ENCODE peak calls at places on chromosomes 7 and 10, in eight cellular contexts. One of them, this sample, is unnamed.

GRCh38 chr10:132646443-132647097 is 109.0 kb downstream of the INPP5A start:
- DNase-seq in glutamatergic neuron: peak
- DNase-seq in heart left ventricle: peak
- DNase-seq in Daoy: no peak
- DNase-seq in fibroblast of the aortic adventitia: no peak
- DNase-seq in mesothelial cell of epicardium: no peak
- DNase-seq in stimulated activated CD4-positive, alpha-beta T cell treated with anti-CD3 and anti-CD28 coated beads, Interleukin-4, amount 100 ng/mL, for 4 hours: no peak
- DNase-seq in CD4-positive, alpha-beta T cell: no peak
- DNase-seq in this sample: no peak

GRCh38 chr10:87860156-87860795 is 3.1 kb downstream of the KLLN start:
- DNase-seq in Daoy: peak
- DNase-seq in stimulated activated CD4-positive, alpha-beta T cell treated with anti-CD3 and anti-CD28 coated beads, Interleukin-4, amount 100 ng/mL, for 4 hours: peak
- DNase-seq in glutamatergic neuron: no peak
- DNase-seq in mesothelial cell of epicardium: no peak
- DNase-seq in CD4-positive, alpha-beta T cell: peak
- DNase-seq in fibroblast of the aortic adventitia: peak
- DNase-seq in heart left ventricle: no peak
- DNase-seq in this sample: peak

GRCh38 chr7:94642838-94643653 is 12.9 kb downstream of the SGCE start:
- DNase-seq in glutamatergic neuron: no peak
- DNase-seq in heart left ventricle: no peak
- DNase-seq in CD4-positive, alpha-beta T cell: no peak
- DNase-seq in fibroblast of the aortic adventitia: no peak
- DNase-seq in Daoy: no peak
- DNase-seq in mesothelial cell of epicardium: no peak
- DNase-seq in stimulated activated CD4-positive, alpha-beta T cell treated with anti-CD3 and anti-CD28 coated beads, Interleukin-4, amount 100 ng/mL, for 4 hours: no peak
- DNase-seq in this sample: no peak

GRCh38 chr10:110717830-110718595 is 73.9 kb downstream of the RBM20 start:
- DNase-seq in mesothelial cell of epicardium: no peak
- DNase-seq in glutamatergic neuron: peak
- DNase-seq in Daoy: no peak
- DNase-seq in fibroblast of the aortic adventitia: no peak
- DNase-seq in heart left ventricle: peak
- DNase-seq in CD4-positive, alpha-beta T cell: no peak
- DNase-seq in stimulated activated CD4-positive, alpha-beta T cell treated with anti-CD3 and anti-CD28 coated beads, Interleukin-4, amount 100 ng/mL, for 4 hours: no peak
- DNase-seq in this sample: no peak

GRCh38 chr10:7205656-7206055 is 205.2 kb downstream of the SFMBT2 start:
- DNase-seq in stimulated activated CD4-positive, alpha-beta T cell treated with anti-CD3 and anti-CD28 coated beads, Interleukin-4, amount 100 ng/mL, for 4 hours: no peak
- DNase-seq in fibroblast of the aortic adventitia: no peak
- DNase-seq in Daoy: no peak
- DNase-seq in CD4-positive, alpha-beta T cell: no peak
- DNase-seq in glutamatergic neuron: no peak
- DNase-seq in heart left ventricle: peak
- DNase-seq in mesothelial cell of epicardium: no peak
- DNase-seq in this sample: no peak

GRCh38 chr7:2838873-2839578 is 5.1 kb downstream of the GNA12 start:
- DNase-seq in Daoy: no peak
- DNase-seq in heart left ventricle: no peak
- DNase-seq in stimulated activated CD4-positive, alpha-beta T cell treated with anti-CD3 and anti-CD28 coated beads, Interleukin-4, amount 100 ng/mL, for 4 hours: no peak
- DNase-seq in glutamatergic neuron: no peak
- DNase-seq in mesothelial cell of epicardium: no peak
- DNase-seq in fibroblast of the aortic adventitia: no peak
- DNase-seq in CD4-positive, alpha-beta T cell: no peak
- DNase-seq in this sample: no peak

GRCh38 chr7:37943905-37944736 is 23.7 kb downstream of the EPDR1 start:
- DNase-seq in mesothelial cell of epicardium: no peak
- DNase-seq in heart left ventricle: no peak
- DNase-seq in Daoy: peak
- DNase-seq in stimulated activated CD4-positive, alpha-beta T cell treated with anti-CD3 and anti-CD28 coated beads, Interleukin-4, amount 100 ng/mL, for 4 hours: no peak
- DNase-seq in fibroblast of the aortic adventitia: no peak
- DNase-seq in CD4-positive, alpha-beta T cell: no peak
- DNase-seq in glutamatergic neuron: peak
- DNase-seq in this sample: no peak

GRCh38 chr7:107355616-107356015 is 114.2 kb upstream of the GPR22 start:
- DNase-seq in glutamatergic neuron: no peak
- DNase-seq in heart left ventricle: no peak
- DNase-seq in mesothelial cell of epicardium: no peak
- DNase-seq in Daoy: no peak
- DNase-seq in fibroblast of the aortic adventitia: peak
- DNase-seq in stimulated activated CD4-positive, alpha-beta T cell treated with anti-CD3 and anti-CD28 coated beads, Interleukin-4, amount 100 ng/mL, for 4 hours: no peak
- DNase-seq in CD4-positive, alpha-beta T cell: no peak
- DNase-seq in this sample: no peak

GRCh38 chr7:18846765-18847215 is 270.6 kb downstream of the TWIST1 start:
- DNase-seq in glutamatergic neuron: no peak
- DNase-seq in mesothelial cell of epicardium: no peak
- DNase-seq in heart left ventricle: no peak
- DNase-seq in CD4-positive, alpha-beta T cell: no peak
- DNase-seq in stimulated activated CD4-positive, alpha-beta T cell treated with anti-CD3 and anti-CD28 coated beads, Interleukin-4, amount 100 ng/mL, for 4 hours: no peak
- DNase-seq in fibroblast of the aortic adventitia: peak
- DNase-seq in Daoy: no peak
- DNase-seq in this sample: no peak

GRCh38 chr10:105950410-105950809 is 1214.1 kb downstream of the SORCS1 start:
- DNase-seq in fibroblast of the aortic adventitia: peak
- DNase-seq in Daoy: no peak
- DNase-seq in mesothelial cell of epicardium: peak
- DNase-seq in stimulated activated CD4-positive, alpha-beta T cell treated with anti-CD3 and anti-CD28 coated beads, Interleukin-4, amount 100 ng/mL, for 4 hours: no peak
- DNase-seq in CD4-positive, alpha-beta T cell: peak
- DNase-seq in glutamatergic neuron: peak
- DNase-seq in heart left ventricle: peak
- DNase-seq in this sample: no peak

GRCh38 chr10:48607356-48608278 is 2.7 kb upstream of the ARHGAP22 start:
- DNase-seq in fibroblast of the aortic adventitia: no peak
- DNase-seq in glutamatergic neuron: no peak
- DNase-seq in CD4-positive, alpha-beta T cell: no peak
- DNase-seq in Daoy: no peak
- DNase-seq in mesothelial cell of epicardium: no peak
- DNase-seq in stimulated activated CD4-positive, alpha-beta T cell treated with anti-CD3 and anti-CD28 coated beads, Interleukin-4, amount 100 ng/mL, for 4 hours: no peak
- DNase-seq in heart left ventricle: no peak
- DNase-seq in this sample: no peak

GRCh38 chr10:130231211-130231850 is 95.1 kb downstream of the GLRX3 start:
- DNase-seq in glutamatergic neuron: no peak
- DNase-seq in mesothelial cell of epicardium: no peak
- DNase-seq in CD4-positive, alpha-beta T cell: no peak
- DNase-seq in heart left ventricle: no peak
- DNase-seq in Daoy: no peak
- DNase-seq in stimulated activated CD4-positive, alpha-beta T cell treated with anti-CD3 and anti-CD28 coated beads, Interleukin-4, amount 100 ng/mL, for 4 hours: no peak
- DNase-seq in fibroblast of the aortic adventitia: no peak
- DNase-seq in this sample: no peak

GRCh38 chr10:69757553-69758309 is 44.0 kb upstream of the COL13A1 start:
- DNase-seq in stimulated activated CD4-positive, alpha-beta T cell treated with anti-CD3 and anti-CD28 coated beads, Interleukin-4, amount 100 ng/mL, for 4 hours: no peak
- DNase-seq in CD4-positive, alpha-beta T cell: no peak
- DNase-seq in fibroblast of the aortic adventitia: peak
- DNase-seq in mesothelial cell of epicardium: peak
- DNase-seq in Daoy: peak
- DNase-seq in glutamatergic neuron: peak
- DNase-seq in heart left ventricle: peak
- DNase-seq in this sample: no peak

GRCh38 chr10:12504628-12505027 is 155.3 kb downstream of the CAMK1D start:
- DNase-seq in CD4-positive, alpha-beta T cell: no peak
- DNase-seq in glutamatergic neuron: no peak
- DNase-seq in fibroblast of the aortic adventitia: no peak
- DNase-seq in Daoy: no peak
- DNase-seq in heart left ventricle: no peak
- DNase-seq in mesothelial cell of epicardium: peak
- DNase-seq in stimulated activated CD4-positive, alpha-beta T cell treated with anti-CD3 and anti-CD28 coated beads, Interleukin-4, amount 100 ng/mL, for 4 hours: no peak
- DNase-seq in this sample: no peak

GRCh38 chr10:98488669-98489430 is 42.1 kb upstream of the HPS1 start:
- DNase-seq in Daoy: no peak
- DNase-seq in CD4-positive, alpha-beta T cell: no peak
- DNase-seq in fibroblast of the aortic adventitia: no peak
- DNase-seq in heart left ventricle: no peak
- DNase-seq in glutamatergic neuron: no peak
- DNase-seq in stimulated activated CD4-positive, alpha-beta T cell treated with anti-CD3 and anti-CD28 coated beads, Interleukin-4, amount 100 ng/mL, for 4 hours: no peak
- DNase-seq in mesothelial cell of epicardium: no peak
- DNase-seq in this sample: no peak

GRCh38 chr10:94194256-94194655 is 168.5 kb downstream of the NOC3L start:
- DNase-seq in heart left ventricle: no peak
- DNase-seq in fibroblast of the aortic adventitia: peak
- DNase-seq in mesothelial cell of epicardium: no peak
- DNase-seq in glutamatergic neuron: no peak
- DNase-seq in stimulated activated CD4-positive, alpha-beta T cell treated with anti-CD3 and anti-CD28 coated beads, Interleukin-4, amount 100 ng/mL, for 4 hours: no peak
- DNase-seq in Daoy: peak
- DNase-seq in CD4-positive, alpha-beta T cell: no peak
- DNase-seq in this sample: no peak

GRCh38 chr7:140512317-140513000 is 33.2 kb upstream of the MKRN1 start:
- DNase-seq in Daoy: peak
- DNase-seq in CD4-positive, alpha-beta T cell: no peak
- DNase-seq in mesothelial cell of epicardium: peak
- DNase-seq in heart left ventricle: no peak
- DNase-seq in fibroblast of the aortic adventitia: no peak
- DNase-seq in glutamatergic neuron: peak
- DNase-seq in stimulated activated CD4-positive, alpha-beta T cell treated with anti-CD3 and anti-CD28 coated beads, Interleukin-4, amount 100 ng/mL, for 4 hours: no peak
- DNase-seq in this sample: no peak

GRCh38 chr7:34373940-34374339 is 284.1 kb upstream of the NPSR1 start:
- DNase-seq in Daoy: no peak
- DNase-seq in fibroblast of the aortic adventitia: peak
- DNase-seq in CD4-positive, alpha-beta T cell: no peak
- DNase-seq in mesothelial cell of epicardium: no peak
- DNase-seq in glutamatergic neuron: no peak
- DNase-seq in heart left ventricle: no peak
- DNase-seq in stimulated activated CD4-positive, alpha-beta T cell treated with anti-CD3 and anti-CD28 coated beads, Interleukin-4, amount 100 ng/mL, for 4 hours: no peak
- DNase-seq in this sample: no peak

GRCh38 chr7:70354409-70355169 is 756.3 kb downstream of the AUTS2 start:
- DNase-seq in heart left ventricle: no peak
- DNase-seq in stimulated activated CD4-positive, alpha-beta T cell treated with anti-CD3 and anti-CD28 coated beads, Interleukin-4, amount 100 ng/mL, for 4 hours: no peak
- DNase-seq in fibroblast of the aortic adventitia: no peak
- DNase-seq in CD4-positive, alpha-beta T cell: no peak
- DNase-seq in mesothelial cell of epicardium: no peak
- DNase-seq in Daoy: peak
- DNase-seq in glutamatergic neuron: no peak
- DNase-seq in this sample: no peak

GRCh38 chr7:11252011-11252607 is 278.4 kb downstream of the PHF14 start:
- DNase-seq in heart left ventricle: no peak
- DNase-seq in stimulated activated CD4-positive, alpha-beta T cell treated with anti-CD3 and anti-CD28 coated beads, Interleukin-4, amount 100 ng/mL, for 4 hours: no peak
- DNase-seq in glutamatergic neuron: no peak
- DNase-seq in mesothelial cell of epicardium: no peak
- DNase-seq in fibroblast of the aortic adventitia: no peak
- DNase-seq in Daoy: no peak
- DNase-seq in CD4-positive, alpha-beta T cell: no peak
- DNase-seq in this sample: no peak

GRCh38 chr10:102814456-102814871 is 22.7 kb downstream of the CYP17A1 start:
- DNase-seq in fibroblast of the aortic adventitia: peak
- DNase-seq in glutamatergic neuron: peak
- DNase-seq in stimulated activated CD4-positive, alpha-beta T cell treated with anti-CD3 and anti-CD28 coated beads, Interleukin-4, amount 100 ng/mL, for 4 hours: no peak
- DNase-seq in Daoy: peak
- DNase-seq in CD4-positive, alpha-beta T cell: no peak
- DNase-seq in heart left ventricle: peak
- DNase-seq in mesothelial cell of epicardium: no peak
- DNase-seq in this sample: no peak

GRCh38 chr10:775245-776075 is 86.0 kb upstream of the DIP2C start:
- DNase-seq in stimulated activated CD4-positive, alpha-beta T cell treated with anti-CD3 and anti-CD28 coated beads, Interleukin-4, amount 100 ng/mL, for 4 hours: no peak
- DNase-seq in mesothelial cell of epicardium: no peak
- DNase-seq in fibroblast of the aortic adventitia: no peak
- DNase-seq in glutamatergic neuron: no peak
- DNase-seq in heart left ventricle: no peak
- DNase-seq in Daoy: peak
- DNase-seq in CD4-positive, alpha-beta T cell: no peak
- DNase-seq in this sample: no peak

GRCh38 chr10:74543276-74543675 is 283.1 kb upstream of the KAT6B start:
- DNase-seq in Daoy: no peak
- DNase-seq in heart left ventricle: no peak
- DNase-seq in stimulated activated CD4-positive, alpha-beta T cell treated with anti-CD3 and anti-CD28 coated beads, Interleukin-4, amount 100 ng/mL, for 4 hours: no peak
- DNase-seq in mesothelial cell of epicardium: no peak
- DNase-seq in CD4-positive, alpha-beta T cell: no peak
- DNase-seq in fibroblast of the aortic adventitia: peak
- DNase-seq in glutamatergic neuron: no peak
- DNase-seq in this sample: no peak

GRCh38 chr10:62457598-62457997 is 83.4 kb downstream of the ZNF365 start:
- DNase-seq in fibroblast of the aortic adventitia: no peak
- DNase-seq in CD4-positive, alpha-beta T cell: no peak
- DNase-seq in Daoy: no peak
- DNase-seq in glutamatergic neuron: no peak
- DNase-seq in heart left ventricle: no peak
- DNase-seq in stimulated activated CD4-positive, alpha-beta T cell treated with anti-CD3 and anti-CD28 coated beads, Interleukin-4, amount 100 ng/mL, for 4 hours: no peak
- DNase-seq in mesothelial cell of epicardium: no peak
- DNase-seq in this sample: no peak

GRCh38 chr7:93231264-93231663 is 902 bp upstream of the VPS50 start:
- DNase-seq in CD4-positive, alpha-beta T cell: no peak
- DNase-seq in Daoy: no peak
- DNase-seq in heart left ventricle: no peak
- DNase-seq in glutamatergic neuron: no peak
- DNase-seq in mesothelial cell of epicardium: no peak
- DNase-seq in stimulated activated CD4-positive, alpha-beta T cell treated with anti-CD3 and anti-CD28 coated beads, Interleukin-4, amount 100 ng/mL, for 4 hours: no peak
- DNase-seq in fibroblast of the aortic adventitia: peak
- DNase-seq in this sample: no peak

GRCh38 chr10:78336402-78336791 is 302.7 kb downstream of the RPS24 start:
- DNase-seq in heart left ventricle: peak
- DNase-seq in glutamatergic neuron: no peak
- DNase-seq in Daoy: peak
- DNase-seq in mesothelial cell of epicardium: peak
- DNase-seq in fibroblast of the aortic adventitia: peak
- DNase-seq in stimulated activated CD4-positive, alpha-beta T cell treated with anti-CD3 and anti-CD28 coated beads, Interleukin-4, amount 100 ng/mL, for 4 hours: no peak
- DNase-seq in CD4-positive, alpha-beta T cell: no peak
- DNase-seq in this sample: peak

GRCh38 chr10:103077491-103078308 is 115.4 kb downstream of the NT5C2 start:
- DNase-seq in heart left ventricle: no peak
- DNase-seq in Daoy: no peak
- DNase-seq in fibroblast of the aortic adventitia: no peak
- DNase-seq in glutamatergic neuron: no peak
- DNase-seq in stimulated activated CD4-positive, alpha-beta T cell treated with anti-CD3 and anti-CD28 coated beads, Interleukin-4, amount 100 ng/mL, for 4 hours: no peak
- DNase-seq in CD4-positive, alpha-beta T cell: no peak
- DNase-seq in mesothelial cell of epicardium: no peak
- DNase-seq in this sample: no peak

GRCh38 chr10:7239312-7239985 is 171.4 kb downstream of the SFMBT2 start:
- DNase-seq in mesothelial cell of epicardium: no peak
- DNase-seq in fibroblast of the aortic adventitia: no peak
- DNase-seq in CD4-positive, alpha-beta T cell: no peak
- DNase-seq in heart left ventricle: no peak
- DNase-seq in glutamatergic neuron: no peak
- DNase-seq in Daoy: no peak
- DNase-seq in stimulated activated CD4-positive, alpha-beta T cell treated with anti-CD3 and anti-CD28 coated beads, Interleukin-4, amount 100 ng/mL, for 4 hours: no peak
- DNase-seq in this sample: no peak

This sample was measured in CD8-positive, alpha-beta T cell.